ENCODE peak calls at places on chromosomes 1 and 21, in nine cellular contexts. E is sigmoid colon, K is K562, T is esophagus muscularis mucosa, U is H1, P is GM12878, B is HCT116, M is stomach, F is vagina. Y is an unnamed sample.

GRCh38 chr21:29524055-29524454 is 225.3 kb downstream of the BACH1 start:
- DNase-seq in U (no peak), P (no peak), K (no peak), B (no peak), M (no peak), E (no peak), F (no peak), T (no peak), Y (no peak)

GRCh38 chr1:232486006-232486405 is 143.9 kb downstream of the SIPA1L2 start:
- DNase-seq in U (no peak), T (no peak), K (no peak), F (no peak), M (no peak), B (no peak), E (no peak), P (no peak), Y (no peak)

GRCh38 chr21:45592208-45592619 is 50.0 kb upstream of the SLC19A1 start:
- DNase-seq in F (no peak), T (no peak), M (no peak), E (peak; percentile 54), B (no peak), U (no peak), K (peak; percentile 80), P (peak; percentile 73), Y (no peak)

GRCh38 chr1:81160696-81161095 is 640.0 kb upstream of the ADGRL2 start:
- DNase-seq in F (no peak), M (no peak), K (no peak), T (no peak), U (no peak), P (no peak), B (no peak), E (no peak), Y (no peak)

GRCh38 chr1:61743716-61744620 is 1.7 kb downstream of the PATJ start:
- DNase-seq in T (no peak), F (no peak), B (no peak), E (peak; percentile 47), M (no peak), U (no peak), K (no peak), P (no peak), Y (no peak)

GRCh38 chr1:34779962-34780361 is 1.1 kb upstream of the GJB3 start:
- DNase-seq in E (peak; percentile 12), T (no peak), F (no peak), K (no peak), U (no peak), P (no peak), M (no peak), B (no peak), Y (no peak)

GRCh38 chr1:156945881-156946661 is 25.6 kb downstream of the LRRC71 start:
- DNase-seq in E (no peak), F (no peak), U (no peak), B (peak; percentile 24), M (no peak), K (no peak), P (no peak), T (no peak), Y (no peak)

GRCh38 chr1:193115629-193116227 is 6.1 kb upstream of the CDC73 start:
- DNase-seq in T (no peak), M (no peak), K (peak; percentile 77), F (no peak), E (peak; percentile 78), P (no peak), B (peak; percentile 93), U (no peak), Y (no peak)

GRCh38 chr1:171754971-171755370 is 13.1 kb upstream of the VAMP4 start:
- DNase-seq in F (no peak), B (no peak), K (peak; percentile 75), P (no peak), M (no peak), T (no peak), U (no peak), E (no peak), Y (no peak)

GRCh38 chr1:31936278-31936965 is 1.7 kb downstream of the PTP4A2 start:
- DNase-seq in M (no peak), B (no peak), P (no peak), F (no peak), U (no peak), K (peak; percentile 57), T (no peak), E (no peak), Y (no peak)
- TF ChIP-seq POLR2AphosphoS5 in M (no peak), B (no peak), P (no peak), F (no peak), U (no peak), K (peak; percentile 17), T (no peak), E (no peak), Y (no peak)

GRCh38 chr1:102100666-102101065 is 103.9 kb upstream of the OLFM3 start:
- DNase-seq in F (no peak), B (no peak), M (no peak), P (no peak), T (no peak), E (no peak), U (no peak), K (no peak), Y (no peak)
- TF ChIP-seq POLR2A in F (no peak), B (no peak), M (no peak), P (no peak), T (no peak), E (no peak), U (no peak), K (no peak), Y (no peak)

DNA sequence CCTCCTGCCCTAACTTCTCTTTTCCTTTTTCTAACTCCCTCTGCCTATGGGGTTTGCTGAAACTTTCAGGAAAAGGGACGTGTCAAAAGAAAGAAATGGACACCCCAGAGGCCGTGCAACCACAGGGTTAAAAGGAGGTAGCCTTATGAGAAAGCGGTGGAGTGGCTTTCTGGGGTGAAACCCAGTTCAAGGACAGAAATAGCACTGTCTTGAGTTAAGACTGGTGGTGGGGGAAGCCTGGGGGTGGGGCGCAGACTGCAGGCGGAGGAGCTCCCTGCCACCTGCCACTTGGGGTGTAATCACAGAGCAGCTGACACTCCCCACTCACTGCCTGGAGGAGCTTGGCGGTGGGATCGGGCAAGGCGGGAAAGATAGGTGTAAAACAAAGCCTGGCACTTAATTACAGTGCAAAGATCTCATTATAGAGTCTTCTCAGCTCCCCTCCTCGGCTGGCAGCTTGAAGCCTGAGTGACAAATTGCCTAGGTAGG is 756 bp upstream of the TLR5 start:
- DNase-seq in F (no peak), K (peak; percentile 89), T (no peak), B (no peak), U (no peak), M (peak; percentile 35), P (peak; percentile 21), E (peak; percentile 71), Y (no peak)
- H3K4me3 ChIP-seq in F (no peak overlapping the region), K (peak overlapping the region; percentile 50), T (peak overlapping the region; percentile 63), B (peak overlapping the region; percentile 61), U (no peak overlapping the region), M (peak overlapping the region; percentile 69), P (no peak overlapping the region), E (no peak overlapping the region), Y (no peak overlapping the region)

DNA sequence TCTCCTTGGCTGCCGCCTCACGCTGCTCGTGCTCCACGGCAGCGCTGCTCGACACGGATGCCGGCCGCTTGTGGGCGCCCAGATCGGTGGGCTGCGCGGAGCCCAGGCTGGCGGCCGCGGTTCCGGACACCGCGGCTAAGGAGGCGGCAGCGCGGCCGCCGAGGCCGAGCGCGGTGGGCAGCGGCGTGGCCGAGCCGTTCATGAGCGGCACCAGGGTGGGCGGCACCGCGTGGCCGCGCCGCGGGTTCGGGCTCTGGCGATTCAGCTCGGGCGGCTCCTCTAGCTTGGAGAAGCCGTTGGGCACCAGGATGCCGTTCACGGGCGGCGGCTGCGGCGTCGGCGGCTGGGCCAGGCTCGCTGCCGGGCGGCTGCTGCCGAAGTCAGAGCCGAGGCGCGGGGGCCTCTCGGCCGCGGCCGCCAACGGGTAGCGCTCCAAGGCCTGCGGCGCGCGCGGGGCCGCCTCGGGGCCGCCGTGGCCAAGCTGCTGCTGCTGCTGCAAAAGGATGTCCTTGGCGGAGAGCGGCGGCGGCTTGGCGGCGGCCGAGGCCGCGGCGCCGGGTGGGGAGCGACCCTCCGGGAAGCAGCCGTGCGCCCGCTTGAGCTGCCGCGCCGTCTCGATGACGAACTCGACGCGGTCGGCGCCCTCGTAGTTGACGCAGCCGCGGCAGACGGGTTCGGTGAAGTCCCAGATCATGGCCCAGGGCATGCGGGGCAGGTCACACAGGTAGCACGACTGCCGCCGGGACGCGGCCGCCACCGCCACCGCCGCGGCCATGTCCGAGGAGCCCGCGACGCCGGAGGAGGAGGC is 1.1 kb downstream of the IRF2BP2 start:
- DNase-seq in T (no peak), M (peak; percentile 64), E (peak; percentile 76), K (peak; percentile 74), F (no peak), B (no peak), U (peak; percentile 67), P (no peak), Y (no peak)
- TF ChIP-seq POLR2AphosphoS5 in T (no peak), M (no peak), E (peak; percentile 66), K (no peak), F (peak; percentile 46), B (peak; percentile 67), U (peak; percentile 51), P (peak; percentile 53), Y (no peak)

Y was measured in prostate gland.